ENCODE peak calls at places on chromosomes 6 and 20, in five cellular contexts. Q is astrocyte, V is GM23338, W is SJCRH30, H is HCT116. R is an unnamed sample.

GRCh38 chr6:159693894-159694545 is 979 bp upstream of the SOD2 start:
- DNase-seq in Q (peak; percentile 17), V (peak; percentile 42), W (peak; percentile 92), H (no peak), R (peak; percentile 67)

GRCh38 chr6:140071115-140071514 is 696.7 kb upstream of the CITED2 start:
- DNase-seq in Q (peak; percentile 91), V (no peak), W (no peak), H (no peak), R (no peak)

GRCh38 chr6:98094696-98095095 is 739.7 kb upstream of the POU3F2 start:
- DNase-seq in Q (no peak), V (no peak), W (no peak), H (no peak), R (no peak)

GRCh38 chr6:169235286-169235685 is 18.4 kb downstream of the THBS2 start:
- DNase-seq in Q (no peak), V (no peak), W (no peak), H (no peak), R (no peak)

GRCh38 chr6:145206247-145206907 is 528.9 kb downstream of the EPM2A start:
- DNase-seq in Q (peak; percentile 60), V (no peak), W (no peak), H (no peak), R (no peak)

GRCh38 chr20:50312682-50313187 is 122.1 kb downstream of the CEBPB start:
- DNase-seq in Q (peak; percentile 94), V (no peak), W (no peak), H (no peak), R (peak; percentile 77)

GRCh38 chr6:75850026-75850385 is 101.0 kb downstream of the MYO6 start:
- DNase-seq in Q (no peak), V (no peak), W (no peak), H (no peak), R (no peak)

GRCh38 chr6:436308-437041 is 44.9 kb downstream of the IRF4 start:
- DNase-seq in Q (peak; percentile 70), V (no peak), W (no peak), H (peak; percentile 40), R (no peak)

GRCh38 chr6:119832411-119832810 is 482.9 kb upstream of the MAN1A1 start:
- DNase-seq in Q (no peak), V (no peak), W (no peak), H (no peak), R (no peak)

GRCh38 chr6:34248198-34248726 is 544 bp downstream of the SMIM29 start:
- DNase-seq in Q (no peak), V (peak; percentile 65), W (peak; percentile 25), H (no peak), R (peak; percentile 80)

GRCh38 chr6:39263299-39264037 is 34.2 kb upstream of the KCNK5 start:
- DNase-seq in Q (no peak), V (peak; percentile 83), W (no peak), H (no peak), R (no peak)

GRCh38 chr20:45095753-45096371 is 5.1 kb downstream of the KCNS1 start:
- DNase-seq in Q (no peak), V (peak; percentile 85), W (peak; percentile 76), H (peak; percentile 41), R (no peak)

GRCh38 chr6:80520195-80520594 is 413.7 kb downstream of the BCKDHB start:
- DNase-seq in Q (peak; percentile 51), V (no peak), W (no peak), H (no peak), R (no peak)

GRCh38 chr6:161740486-161740885 is 466.6 kb upstream of the AGPAT4 start:
- DNase-seq in Q (no peak), V (no peak), W (no peak), H (no peak), R (no peak)

GRCh38 chr6:113858067-113858604 is 991 bp downstream of the MARCKS start:
- DNase-seq in Q (peak; percentile 27), V (peak; percentile 68), W (peak; percentile 43), H (no peak), R (peak; percentile 44)

GRCh38 chr20:38671186-38671585 is 53.1 kb upstream of the SLC32A1 start:
- DNase-seq in Q (no peak), V (peak; percentile 75), W (no peak), H (no peak), R (no peak)

GRCh38 chr6:12012231-12012565 is at the start of gene HIVEP1:
- DNase-seq in Q (no peak), V (no peak), W (no peak), H (no peak), R (no peak)

GRCh38 chr6:41071501-41071922 is 644 bp downstream of the OARD1 start:
- DNase-seq in Q (no peak), V (no peak), W (no peak), H (no peak), R (peak; percentile 90)

GRCh38 chr6:35581633-35582032 is 68.9 kb upstream of the TULP1 start:
- DNase-seq in Q (peak; percentile 56), V (no peak), W (no peak), H (no peak), R (no peak)

GRCh38 chr6:5279891-5280338 is 18.6 kb downstream of the FARS2 start:
- DNase-seq in Q (no peak), V (no peak), W (no peak), H (no peak), R (no peak)

GRCh38 chr20:8082025-8082424 is 50.0 kb upstream of the PLCB1 start:
- DNase-seq in Q (no peak), V (peak; percentile 72), W (no peak), H (peak; percentile 7), R (no peak)

GRCh38 chr6:105484238-105485161 is 81.6 kb upstream of the PREP start:
- DNase-seq in Q (no peak), V (peak; percentile 74), W (no peak), H (peak; percentile 42), R (no peak)

GRCh38 chr6:127464161-127464880 is 5.1 kb upstream of the KIAA0408 start:
- DNase-seq in Q (peak; percentile 86), V (no peak), W (no peak), H (no peak), R (no peak)

GRCh38 chr6:57109905-57110304 is 19.9 kb downstream of the ZNF451 start:
- DNase-seq in Q (no peak), V (no peak), W (no peak), H (no peak), R (no peak)

GRCh38 chr20:4840831-4841230 is 119.1 kb downstream of the PRND start:
- DNase-seq in Q (no peak), V (no peak), W (no peak), H (no peak), R (no peak)

GRCh38 chr20:50032955-50033666 is 50.3 kb downstream of the SNAI1 start:
- DNase-seq in Q (no peak), V (no peak), W (no peak), H (no peak), R (no peak)

GRCh38 chr6:36808634-36809033 is 30.6 kb downstream of the CPNE5 start:
- DNase-seq in Q (no peak), V (no peak), W (no peak), H (no peak), R (no peak)

GRCh38 chr6:4518506-4518905 is 257.7 kb upstream of the CDYL start:
- DNase-seq in Q (peak; percentile 50), V (no peak), W (no peak), H (no peak), R (no peak)

GRCh38 chr6:168150551-168151444 is 71.8 kb upstream of the FRMD1 start:
- DNase-seq in Q (no peak), V (peak; percentile 55), W (no peak), H (no peak), R (no peak)

GRCh38 chr6:89952696-89953095 is 58.4 kb downstream of the GJA10 start:
- DNase-seq in Q (peak; percentile 92), V (no peak), W (peak; percentile 78), H (no peak), R (no peak)

GRCh38 chr6:3337521-3338350 is 79.0 kb downstream of the PSMG4 start:
- DNase-seq in Q (peak; percentile 42), V (peak; percentile 58), W (no peak), H (no peak), R (no peak)

GRCh38 chr6:107786179-107786578 is 37.9 kb downstream of the SCML4 start:
- DNase-seq in Q (no peak), V (no peak), W (no peak), H (no peak), R (no peak)
- H3K4me1 ChIP-seq in Q (no peaks in the 10 kb centered on the region), V (no peaks in the 10 kb centered on the region), W (peaks cover 19% of the 10 kb centered on the region), H (no peaks in the 10 kb centered on the region), R (peaks cover 6% of the 10 kb centered on the region)

DNA sequence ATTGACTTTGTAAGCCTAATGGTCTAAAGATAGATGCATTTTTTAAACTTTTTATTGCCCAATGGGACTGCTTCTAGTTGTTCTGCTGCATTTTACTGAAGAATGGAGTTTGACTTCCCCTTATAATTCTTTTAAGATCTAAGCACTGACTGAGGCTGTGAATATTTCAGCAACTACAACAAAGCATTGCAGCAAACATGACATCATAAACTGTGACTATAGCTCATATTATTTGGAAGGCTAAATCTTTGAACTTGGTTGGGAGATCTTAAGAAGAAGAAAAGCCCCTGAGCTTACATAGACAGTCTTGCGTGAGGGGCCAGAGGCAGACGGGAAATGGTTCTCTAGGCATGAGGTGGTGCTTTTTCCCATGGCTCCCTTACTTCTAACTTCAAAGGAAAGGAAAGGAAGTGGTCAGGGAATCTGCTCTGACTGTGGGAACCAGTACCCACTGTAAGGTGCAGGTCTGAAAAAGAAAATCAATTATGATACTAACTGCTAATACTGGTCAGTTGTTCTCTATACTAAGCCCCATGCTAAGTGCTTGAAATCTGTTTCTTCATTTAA is 14.8 kb downstream of the HEY2 start:
- DNase-seq in Q (no peak), V (no peak), W (no peak), H (no peak), R (no peak)
- H3K4me1 ChIP-seq in Q (no peaks in the 10 kb centered on the region), V (no peaks in the 10 kb centered on the region), W (no peaks in the 10 kb centered on the region), H (peaks cover 3% of the 10 kb centered on the region), R (no peaks in the 10 kb centered on the region)

DNA sequence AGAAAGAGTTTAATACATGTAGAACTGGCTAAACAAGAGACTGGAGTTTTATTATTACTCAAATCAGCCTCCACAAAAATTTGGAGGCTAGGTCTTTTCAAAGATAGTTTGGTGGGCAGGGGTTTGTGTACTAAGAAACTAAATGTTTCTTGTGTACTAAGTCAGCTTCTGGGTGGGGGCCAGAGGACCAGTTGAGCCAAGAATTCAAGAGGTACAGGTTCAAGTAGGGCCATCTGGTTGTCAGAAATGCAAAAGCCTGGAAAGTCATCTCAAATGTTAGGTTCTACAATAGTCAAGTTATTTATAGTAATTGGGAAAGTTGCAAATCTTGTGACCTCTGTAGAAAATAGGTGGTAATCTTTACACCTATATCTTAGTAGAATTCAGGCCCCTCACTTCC is 51.7 kb downstream of the CEP43 start:
- DNase-seq in Q (no peak), V (no peak), W (no peak), H (no peak), R (no peak)
- H3K4me1 ChIP-seq in Q (no peaks in the 10 kb centered on the region), V (no peaks in the 10 kb centered on the region), W (peaks cover 4% of the 10 kb centered on the region), H (no peaks in the 10 kb centered on the region), R (no peaks in the 10 kb centered on the region)

GRCh38 chr6:44226368-44227137 is 3.2 kb downstream of the SLC29A1 start:
- DNase-seq in Q (no peak), V (no peak), W (peak; percentile 72), H (no peak), R (no peak)
- H3K4me1 ChIP-seq in Q (peaks cover 22% of the 10 kb centered on the region), V (peaks cover 42% of the 10 kb centered on the region), W (peaks cover 35% of the 10 kb centered on the region), H (peaks cover 42% of the 10 kb centered on the region), R (peaks cover 12% of the 10 kb centered on the region)

DNA sequence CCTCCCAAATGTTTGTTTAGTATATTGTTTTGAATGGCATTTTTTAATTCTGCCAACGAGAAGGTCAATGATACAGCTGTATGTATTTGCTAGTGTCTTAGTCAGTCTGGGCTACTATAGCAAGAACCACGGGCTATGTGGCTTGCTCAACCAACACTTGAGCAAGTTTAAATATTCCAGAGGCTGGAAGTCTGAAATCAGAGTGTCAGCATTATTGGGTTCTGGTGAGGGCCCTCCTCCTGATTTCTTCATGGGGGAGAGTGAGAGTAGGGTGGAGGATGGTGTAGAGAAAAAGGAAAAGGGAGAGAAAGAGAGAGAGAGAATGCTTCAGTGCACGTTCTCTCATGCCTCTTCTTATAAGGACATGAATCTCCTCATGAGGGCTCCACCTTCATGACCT is 144.6 kb downstream of the TSHZ2 start:
- DNase-seq in Q (no peak), V (no peak), W (no peak), H (no peak), R (no peak)
- H3K4me1 ChIP-seq in Q (no peaks in the 10 kb centered on the region), V (peaks cover 3% of the 10 kb centered on the region), W (no peaks in the 10 kb centered on the region), H (no peaks in the 10 kb centered on the region), R (no peaks in the 10 kb centered on the region)